ENCODE peak calls at places on chromosomes 1 and 21, in five cellular contexts. P, E, J, Y and Q are unnamed samples.

GRCh38 chr1:97913506-97913905 is 7.3 kb downstream of the DPYD start:
- DNase-seq in P (no peak), E (no peak), J (no peak), Y (no peak), Q (no peak)

GRCh38 chr1:47442202-47442601 is 4.4 kb downstream of the FOXD2 start:
- DNase-seq in P (no peak), E (no peak), J (no peak), Y (no peak), Q (no peak)

GRCh38 chr1:242062271-242062670 is 63.4 kb upstream of the MAP1LC3C start:
- DNase-seq in P (no peak), E (no peak), J (no peak), Y (no peak), Q (no peak)

GRCh38 chr1:27525296-27526271 is 35.6 kb upstream of the WASF2 start:
- DNase-seq in P (peak), E (peak), J (no peak), Y (peak), Q (no peak)

GRCh38 chr1:1406101-1406820 is 832 bp downstream of the MRPL20 start:
- DNase-seq in P (no peak), E (no peak), J (no peak), Y (no peak), Q (no peak)

GRCh38 chr1:197444754-197445153 is 176.7 kb downstream of the CRB1 start:
- DNase-seq in P (no peak), E (peak), J (no peak), Y (no peak), Q (no peak)

GRCh38 chr1:170970256-170970655 is 34.9 kb downstream of the MROH9 start:
- DNase-seq in P (no peak), E (no peak), J (no peak), Y (no peak), Q (no peak)

GRCh38 chr1:52032785-52033131 is 852 bp downstream of the KTI12 start:
- DNase-seq in P (peak), E (peak), J (peak), Y (no peak), Q (no peak)

GRCh38 chr1:196669693-196670092 is 17.9 kb downstream of the CFH start:
- DNase-seq in P (no peak), E (no peak), J (no peak), Y (no peak), Q (no peak)

GRCh38 chr21:16082038-16082816 is 352.4 kb downstream of the USP25 start:
- DNase-seq in P (no peak), E (peak), J (no peak), Y (no peak), Q (no peak)

GRCh38 chr1:108209456-108210108 is 9.4 kb upstream of the SLC25A24 start:
- DNase-seq in P (no peak), E (no peak), J (no peak), Y (no peak), Q (no peak)

GRCh38 chr1:110060034-110060661 is 10.3 kb downstream of the ALX3 start:
- DNase-seq in P (peak), E (peak), J (no peak), Y (peak), Q (no peak)

GRCh38 chr1:3369437-3370076 is 84.9 kb upstream of the ARHGEF16 start:
- DNase-seq in P (peak), E (peak), J (peak), Y (no peak), Q (peak)

GRCh38 chr1:88741413-88741812 is 57.3 kb downstream of the PKN2 start:
- DNase-seq in P (no peak), E (peak), J (no peak), Y (no peak), Q (peak)

GRCh38 chr1:39992229-39992628 is 37.3 kb downstream of the MFSD2A start:
- DNase-seq in P (no peak), E (no peak), J (no peak), Y (no peak), Q (no peak)

GRCh38 chr1:21955474-21956281 is 18.6 kb upstream of the HSPG2 start:
- DNase-seq in P (no peak), E (no peak), J (no peak), Y (no peak), Q (no peak)

GRCh38 chr1:40185951-40186864 is 25.0 kb downstream of the RLF start:
- DNase-seq in P (no peak), E (peak), J (peak), Y (no peak), Q (no peak)

GRCh38 chr1:155220566-155220965 is 12.1 kb downstream of the MTX1 start:
- DNase-seq in P (no peak), E (no peak), J (no peak), Y (no peak), Q (no peak)

GRCh38 chr1:232009741-232010140 is 383.2 kb downstream of the DISC1 start:
- DNase-seq in P (no peak), E (no peak), J (no peak), Y (no peak), Q (no peak)

GRCh38 chr1:33219886-33220661 is 36.2 kb upstream of the ZNF362 start:
- DNase-seq in P (no peak), E (no peak), J (no peak), Y (no peak), Q (no peak)

GRCh38 chr21:32994305-32994704 is 31.4 kb upstream of the OLIG2 start:
- DNase-seq in P (no peak), E (peak), J (no peak), Y (no peak), Q (no peak)

GRCh38 chr1:160399544-160400283 is 650 bp upstream of the VANGL2 start:
- DNase-seq in P (no peak), E (no peak), J (no peak), Y (no peak), Q (no peak)
- H3K4me3 ChIP-seq in P (peak), E (peak), J (peak), Y (peak), Q (no peak)

DNA sequence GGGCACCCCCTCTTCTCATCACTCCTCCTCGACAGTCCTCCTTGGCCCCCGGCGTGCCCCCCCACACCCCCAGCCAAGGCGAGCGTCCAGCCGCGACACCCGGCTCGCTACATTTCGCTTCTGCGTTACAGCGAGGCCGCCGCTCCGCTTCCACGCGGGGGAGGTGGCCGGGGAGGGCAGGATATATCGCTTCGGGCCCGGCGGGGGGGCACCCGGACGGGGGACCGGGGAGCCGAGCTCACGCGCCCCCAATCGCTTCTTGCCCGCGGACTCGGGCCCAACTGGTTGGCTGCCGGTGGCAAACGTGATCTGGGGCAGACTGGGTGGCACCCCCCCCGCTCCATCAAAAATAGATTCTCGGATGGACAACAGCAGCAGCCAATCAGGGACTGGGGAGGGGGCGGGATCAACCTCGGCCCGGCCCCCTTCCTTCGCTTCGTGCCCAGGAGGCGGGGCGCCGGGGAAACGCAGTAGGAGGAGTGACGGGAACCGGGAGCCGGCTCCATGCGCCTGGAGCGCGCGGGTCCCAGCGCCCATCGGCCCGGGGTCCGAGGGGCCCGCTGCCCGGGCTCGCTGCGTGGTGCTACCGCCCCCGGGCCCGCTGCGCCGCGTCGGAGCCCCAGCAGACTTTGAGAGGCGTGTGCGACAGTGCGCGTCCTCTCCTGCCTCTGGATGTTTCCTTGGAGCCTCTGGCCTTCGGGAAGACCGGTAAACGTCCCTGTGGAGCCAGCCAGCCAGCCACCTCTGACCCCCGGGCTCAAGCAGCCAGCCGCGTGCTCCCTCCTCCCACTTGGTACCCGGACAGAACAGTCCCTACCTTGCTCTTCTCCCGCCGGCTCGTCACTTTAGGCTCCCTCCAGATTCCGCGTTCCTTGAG is at the start of gene SLC41A1:
- DNase-seq in P (peak), E (peak), J (peak), Y (peak), Q (peak)
- H3K4me3 ChIP-seq in P (peak), E (peak), J (peak), Y (peak), Q (peak)

GRCh38 chr1:222893255-222893654 is 78.4 kb downstream of the DISP1 start:
- DNase-seq in P (no peak), E (no peak), J (no peak), Y (no peak), Q (no peak)

GRCh38 chr1:222894331-222894730 is 79.5 kb downstream of the DISP1 start:
- DNase-seq in P (no peak), E (no peak), J (no peak), Y (no peak), Q (no peak)

GRCh38 chr1:222897527-222898190 is 82.8 kb downstream of the DISP1 start:
- DNase-seq in P (no peak), E (peak), J (no peak), Y (no peak), Q (no peak)

GRCh38 chr1:222896630-222897526 is 82.0 kb downstream of the DISP1 start:
- DNase-seq in P (no peak), E (peak), J (no peak), Y (no peak), Q (no peak)

DNA sequence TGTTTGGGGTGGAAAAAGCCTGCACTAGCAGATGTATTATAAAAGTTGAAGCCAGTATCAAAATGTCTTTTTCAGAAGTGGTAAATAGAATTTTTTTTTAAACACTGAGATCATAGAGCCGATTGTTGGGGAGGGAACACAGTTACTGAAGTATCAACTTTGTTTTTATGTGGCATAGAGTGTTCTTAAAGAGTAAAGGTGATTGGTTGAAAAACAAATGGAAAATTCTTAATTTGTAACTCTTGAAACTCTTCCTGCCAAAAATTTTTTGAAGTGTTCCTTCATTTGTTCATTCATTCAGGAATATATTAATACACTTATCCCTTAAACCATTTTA is 83.3 kb downstream of the DISP1 start:
- DNase-seq in P (no peak), E (no peak), J (no peak), Y (no peak), Q (no peak)
- H3K4me3 ChIP-seq in P (no peak), E (no peak), J (no peak), Y (peak), Q (no peak)

DNA sequence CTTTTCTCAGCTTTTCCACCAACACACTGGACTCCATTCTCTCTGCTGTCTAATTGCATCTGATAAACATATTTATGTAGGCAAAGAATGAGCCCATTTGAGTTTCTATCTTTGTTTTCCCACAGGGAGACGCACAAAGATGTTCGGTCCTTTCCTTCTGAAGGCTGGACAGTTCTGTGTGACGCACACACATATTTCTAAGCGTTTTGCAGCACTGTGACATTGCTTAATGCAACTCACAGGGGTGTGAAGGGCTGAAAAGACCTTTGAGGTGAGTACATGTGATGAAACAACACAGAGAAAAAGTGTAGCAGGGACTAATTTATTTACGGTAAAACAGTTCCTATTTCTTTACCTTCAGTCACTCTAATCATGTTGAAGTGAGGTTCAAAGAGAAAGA is 323.1 kb upstream of the RUNX1 start:
- DNase-seq in P (no peak), E (no peak), J (no peak), Y (no peak), Q (no peak)
- H3K4me3 ChIP-seq in P (no peak), E (no peak), J (no peak), Y (no peak), Q (no peak)